ENCODE peak calls at places on chromosomes 6 and 20, in eight cellular contexts. R is stomach, D is tibial nerve, A is uterus, U is endothelial cell of umbilical vein, B is gastrocnemius medialis, Q is heart left ventricle, F is A549. N is an unnamed sample.

GRCh38 chr6:47520282-47520681 is 42.7 kb downstream of the CD2AP start:
- DNase-seq in R (no peak), D (no peak), A (no peak), U (no peak), B (no peak), Q (no peak), F (no peak), N (no peak)

GRCh38 chr6:8064638-8065518 is 689 bp upstream of the BLOC1S5 start:
- DNase-seq in R (no peak), D (no peak), A (no peak), U (no peak), B (no peak), Q (no peak), F (no peak), N (no peak)

GRCh38 chr6:118398066-118398465 is 150.0 kb upstream of the PLN start:
- DNase-seq in R (no peak), D (no peak), A (no peak), U (no peak), B (no peak), Q (no peak), F (no peak), N (no peak)

GRCh38 chr6:40326689-40327404 is 260.3 kb downstream of the LRFN2 start:
- DNase-seq in R (no peak), D (no peak), A (no peak), U (no peak), B (no peak), Q (no peak), F (no peak), N (no peak)

GRCh38 chr6:106309766-106310373 is 15.7 kb downstream of the ATG5 start:
- DNase-seq in R (no peak), D (no peak), A (no peak), U (peak; percentile 34), B (no peak), Q (no peak), F (no peak), N (no peak)

GRCh38 chr6:78489874-78490273 is 377.5 kb upstream of the IRAK1BP1 start:
- DNase-seq in R (no peak), D (no peak), A (no peak), U (peak; percentile 95), B (no peak), Q (no peak), F (no peak), N (no peak)

GRCh38 chr6:170209354-170210025 is 81.4 kb downstream of the DLL1 start:
- DNase-seq in R (peak; percentile 18), D (no peak), A (peak; percentile 7), U (no peak), B (no peak), Q (peak; percentile 9), F (no peak), N (peak; percentile 37)

GRCh38 chr20:4603724-4604123 is 118.0 kb upstream of the PRND start:
- DNase-seq in R (no peak), D (no peak), A (no peak), U (no peak), B (no peak), Q (no peak), F (no peak), N (no peak)

GRCh38 chr6:143061597-143062385 is 1.1 kb downstream of the AIG1 start:
- DNase-seq in R (no peak), D (no peak), A (no peak), U (no peak), B (peak; percentile 26), Q (no peak), F (no peak), N (no peak)

GRCh38 chr6:146883640-146884531 is 285.1 kb downstream of the ADGB start:
- DNase-seq in R (no peak), D (no peak), A (no peak), U (no peak), B (no peak), Q (no peak), F (no peak), N (no peak)

GRCh38 chr6:148530394-148530923 is 187.8 kb downstream of the SASH1 start:
- DNase-seq in R (no peak), D (no peak), A (no peak), U (peak; percentile 87), B (no peak), Q (no peak), F (peak; percentile 10), N (no peak)

GRCh38 chr20:2244523-2244922 is 51.3 kb upstream of the TGM3 start:
- DNase-seq in R (no peak), D (no peak), A (no peak), U (no peak), B (no peak), Q (no peak), F (no peak), N (no peak)

GRCh38 chr6:30885481-30885998 is 1.2 kb downstream of the DDR1 start:
- DNase-seq in R (peak; percentile 48), D (no peak), A (no peak), U (no peak), B (peak; percentile 71), Q (no peak), F (peak; percentile 28), N (no peak)

GRCh38 chr6:141483561-141484061 is 649.1 kb upstream of the GJE1 start:
- DNase-seq in R (no peak), D (no peak), A (no peak), U (peak; percentile 80), B (no peak), Q (peak; percentile 51), F (peak; percentile 3), N (no peak)

GRCh38 chr6:150296890-150297289 is 71.9 kb upstream of the IYD start:
- DNase-seq in R (no peak), D (no peak), A (no peak), U (no peak), B (no peak), Q (no peak), F (no peak), N (no peak)

GRCh38 chr6:741410-742339 is 48.7 kb upstream of the EXOC2 start:
- DNase-seq in R (no peak), D (no peak), A (no peak), U (no peak), B (no peak), Q (no peak), F (no peak), N (no peak)

GRCh38 chr20:58140787-58141396 is 87.6 kb downstream of the ANKRD60 start:
- DNase-seq in R (no peak), D (no peak), A (no peak), U (no peak), B (no peak), Q (no peak), F (no peak), N (no peak)

GRCh38 chr6:141105481-141105880 is 1027.2 kb upstream of the GJE1 start:
- DNase-seq in R (no peak), D (no peak), A (no peak), U (no peak), B (no peak), Q (no peak), F (no peak), N (no peak)

GRCh38 chr20:50302463-50303041 is 111.9 kb downstream of the CEBPB start:
- DNase-seq in R (no peak), D (peak; percentile 7), A (no peak), U (no peak), B (no peak), Q (no peak), F (no peak), N (no peak)

GRCh38 chr6:3718407-3718806 is 33.1 kb downstream of the PXDC1 start:
- DNase-seq in R (no peak), D (no peak), A (no peak), U (no peak), B (no peak), Q (no peak), F (no peak), N (no peak)

GRCh38 chr6:37620519-37620918 is 77.2 kb downstream of the MDGA1 start:
- DNase-seq in R (no peak), D (no peak), A (no peak), U (no peak), B (no peak), Q (no peak), F (no peak), N (peak; percentile 85)

GRCh38 chr20:20461526-20461925 is 93.6 kb downstream of the INSM1 start:
- DNase-seq in R (no peak), D (no peak), A (no peak), U (no peak), B (no peak), Q (no peak), F (no peak), N (no peak)

GRCh38 chr6:155050311-155050710 is 55.2 kb downstream of the TIAM2 start:
- DNase-seq in R (no peak), D (no peak), A (no peak), U (no peak), B (no peak), Q (no peak), F (no peak), N (no peak)

GRCh38 chr6:55255061-55255571 is 72.2 kb upstream of the GFRAL start:
- DNase-seq in R (no peak), D (no peak), A (no peak), U (no peak), B (no peak), Q (no peak), F (no peak), N (no peak)

GRCh38 chr6:10419749-10420545 is 5.1 kb upstream of the TFAP2A start:
- DNase-seq in R (no peak), D (no peak), A (no peak), U (no peak), B (no peak), Q (no peak), F (no peak), N (no peak)

GRCh38 chr6:16045238-16045637 is 83.6 kb upstream of the MYLIP start:
- DNase-seq in R (no peak), D (no peak), A (no peak), U (no peak), B (no peak), Q (no peak), F (no peak), N (no peak)

GRCh38 chr6:117915846-117916245 is 8.8 kb downstream of the SLC35F1 start:
- DNase-seq in R (no peak), D (no peak), A (no peak), U (no peak), B (no peak), Q (no peak), F (no peak), N (no peak)

GRCh38 chr20:44187054-44187762 is at the start of gene JPH2:
- DNase-seq in R (peak; percentile 39), D (no peak), A (peak; percentile 79), U (no peak), B (peak; percentile 91), Q (peak; percentile 84), F (peak; percentile 58), N (no peak)
- H3K27ac ChIP-seq in R (peak within 1 kb of the TSS; percentile 80), D (peak within 1 kb of the TSS; percentile 48), A (peak within 1 kb of the TSS; percentile 91), U (no peak within 1 kb of the TSS), B (peak within 1 kb of the TSS; percentile 98), Q (peak within 1 kb of the TSS; percentile 96), F (peak within 1 kb of the TSS; percentile 86), N (no peak within 1 kb of the TSS)

GRCh38 chr6:144749263-144749662 is 464.1 kb downstream of the UTRN start:
- DNase-seq in R (no peak), D (no peak), A (no peak), U (no peak), B (no peak), Q (no peak), F (no peak), N (no peak)
- TF ChIP-seq POLR2A in R (no peak), D (no peak), A (no peak), U (no peak), B (no peak), Q (no peak), F (no peak), N (no peak)

GRCh38 chr6:5231289-5231688 is 29.5 kb downstream of the LYRM4 start:
- DNase-seq in R (no peak), D (no peak), A (no peak), U (no peak), B (no peak), Q (no peak), F (no peak), N (no peak)
- H3K27ac ChIP-seq in R (no peak overlapping the region), D (no peak overlapping the region), A (no peak overlapping the region), U (peak overlapping the region; percentile 47), B (no peak overlapping the region), Q (no peak overlapping the region), F (no peak overlapping the region), N (no peak overlapping the region)

GRCh38 chr6:138105880-138106664 is 1.1 kb downstream of the PERP start:
- DNase-seq in R (no peak), D (no peak), A (no peak), U (peak; percentile 58), B (no peak), Q (no peak), F (no peak), N (no peak)
- TF ChIP-seq POLR2A in R (no peak), D (no peak), A (no peak), U (no peak), B (no peak), Q (no peak), F (no peak), N (peak; percentile 14)